ENCODE peak calls at places on chromosomes 12 and 14, in nine cellular contexts. G is D721Med; X is naive thymus-derived CD4-positive, alpha-beta T cell; U is T-helper 9 cell; N is choroid plexus epithelial cell; L is activated T-cell treated with anti-CD3 and anti-CD28 coated beads for 1 hour; J is globus pallidus; D is midbrain; W is T-helper 2 cell. E is an unnamed sample.

GRCh38 chr12:53744730-53745129 is 7.0 kb downstream of the CISTR start:
- DNase-seq in G (no peak), X (no peak), U (no peak), N (no peak), L (no peak), J (no peak), D (no peak), W (no peak), E (no peak)

GRCh38 chr12:19695244-19696098 is 256.2 kb downstream of the AEBP2 start:
- DNase-seq in G (no peak), X (no peak), U (no peak), N (no peak), L (no peak), J (no peak), D (no peak), W (no peak), E (no peak)

GRCh38 chr12:76037130-76038105 is 5.8 kb upstream of the PHLDA1 start:
- DNase-seq in G (peak), X (no peak), U (no peak), N (peak), L (no peak), J (peak), D (peak), W (peak), E (peak)

GRCh38 chr14:20446889-20447288 is 7.7 kb downstream of the OSGEP start:
- DNase-seq in G (no peak), X (no peak), U (no peak), N (no peak), L (no peak), J (no peak), D (no peak), W (no peak), E (no peak)

GRCh38 chr12:90234455-90234854 is 525.8 kb upstream of the ATP2B1 start:
- DNase-seq in G (no peak), X (no peak), U (no peak), N (peak), L (no peak), J (no peak), D (no peak), W (no peak), E (no peak)

GRCh38 chr12:52371716-52372115 is 4.4 kb upstream of the KRT85 start:
- DNase-seq in G (no peak), X (no peak), U (no peak), N (no peak), L (no peak), J (no peak), D (no peak), W (no peak), E (no peak)

GRCh38 chr12:78674311-78675085 is 190.1 kb upstream of the SYT1 start:
- DNase-seq in G (no peak), X (no peak), U (no peak), N (peak), L (no peak), J (no peak), D (no peak), W (no peak), E (no peak)

GRCh38 chr12:53219116-53219955 is 12.3 kb upstream of the ITGB7 start:
- DNase-seq in G (no peak), X (peak), U (no peak), N (peak), L (peak), J (no peak), D (no peak), W (no peak), E (no peak)

GRCh38 chr12:30178948-30179347 is 395.2 kb upstream of the TMTC1 start:
- DNase-seq in G (no peak), X (no peak), U (no peak), N (no peak), L (no peak), J (no peak), D (no peak), W (no peak), E (no peak)

GRCh38 chr12:18690653-18691052 is 47.2 kb downstream of the PLCZ1 start:
- DNase-seq in G (no peak), X (no peak), U (no peak), N (peak), L (no peak), J (no peak), D (no peak), W (no peak), E (peak)

GRCh38 chr12:121190523-121191031 is 19.4 kb upstream of the P2RX4 start:
- DNase-seq in G (no peak), X (no peak), U (no peak), N (peak), L (no peak), J (no peak), D (no peak), W (no peak), E (no peak)

E was measured in Calu3.